ENCODE peak calls at places on chromosomes 13 and 19, in nine cellular contexts. One of them, this sample, is unnamed.
A peak's percentile ranks its signal among the peaks of the same experiment; 100 is the strongest.

GRCh38 chr19:5025027-5025426 is 56.1 kb downstream of the KDM4B start:
- DNase-seq in C1 segment of cervical spinal cord: no peak
- DNase-seq in activated CD4-positive, alpha-beta T cell treated with anti-CD3 and anti-CD28 coated beads, Interleukin-2, amount 50 U/mL, for 24 hours: no peak
- DNase-seq in AG09309: no peak
- DNase-seq in activated CD8-positive, alpha-beta memory T cell treated with anti-CD3 and anti-CD28 coated beads for 4 hours: no peak
- DNase-seq in psoas muscle: no peak
- DNase-seq in iris pigment epithelial cell: no peak
- DNase-seq in astrocyte: no peak
- DNase-seq in Caki2: no peak
- DNase-seq in this sample: no peak

GRCh38 chr13:27000686-27001085 is 170.9 kb downstream of the USP12 start:
- DNase-seq in C1 segment of cervical spinal cord: no peak
- DNase-seq in activated CD4-positive, alpha-beta T cell treated with anti-CD3 and anti-CD28 coated beads, Interleukin-2, amount 50 U/mL, for 24 hours: no peak
- DNase-seq in AG09309: no peak
- DNase-seq in activated CD8-positive, alpha-beta memory T cell treated with anti-CD3 and anti-CD28 coated beads for 4 hours: no peak
- DNase-seq in psoas muscle: no peak
- DNase-seq in iris pigment epithelial cell: no peak
- DNase-seq in astrocyte: no peak
- DNase-seq in Caki2: no peak
- DNase-seq in this sample: no peak

GRCh38 chr19:18417250-18418033 is 1.8 kb upstream of the SSBP4 start:
- DNase-seq in C1 segment of cervical spinal cord: peak; percentile 50
- DNase-seq in activated CD4-positive, alpha-beta T cell treated with anti-CD3 and anti-CD28 coated beads, Interleukin-2, amount 50 U/mL, for 24 hours: no peak
- DNase-seq in AG09309: no peak
- DNase-seq in activated CD8-positive, alpha-beta memory T cell treated with anti-CD3 and anti-CD28 coated beads for 4 hours: no peak
- DNase-seq in psoas muscle: peak; percentile 84
- DNase-seq in iris pigment epithelial cell: peak; percentile 81
- DNase-seq in astrocyte: peak; percentile 60
- DNase-seq in Caki2: peak; percentile 92
- DNase-seq in this sample: no peak

GRCh38 chr13:100636004-100636403 is 38.6 kb downstream of the TMTC4 start:
- DNase-seq in C1 segment of cervical spinal cord: no peak
- DNase-seq in activated CD4-positive, alpha-beta T cell treated with anti-CD3 and anti-CD28 coated beads, Interleukin-2, amount 50 U/mL, for 24 hours: no peak
- DNase-seq in AG09309: no peak
- DNase-seq in activated CD8-positive, alpha-beta memory T cell treated with anti-CD3 and anti-CD28 coated beads for 4 hours: no peak
- DNase-seq in psoas muscle: no peak
- DNase-seq in iris pigment epithelial cell: no peak
- DNase-seq in astrocyte: no peak
- DNase-seq in Caki2: no peak
- DNase-seq in this sample: no peak

GRCh38 chr19:55384576-55385235 is 614 bp upstream of the TMEM238 start:
- DNase-seq in C1 segment of cervical spinal cord: peak; percentile 57
- DNase-seq in activated CD4-positive, alpha-beta T cell treated with anti-CD3 and anti-CD28 coated beads, Interleukin-2, amount 50 U/mL, for 24 hours: peak; percentile 30
- DNase-seq in AG09309: no peak
- DNase-seq in activated CD8-positive, alpha-beta memory T cell treated with anti-CD3 and anti-CD28 coated beads for 4 hours: no peak
- DNase-seq in psoas muscle: peak; percentile 38
- DNase-seq in iris pigment epithelial cell: no peak
- DNase-seq in astrocyte: no peak
- DNase-seq in Caki2: peak; percentile 45
- DNase-seq in this sample: no peak

GRCh38 chr19:47755762-47756626 is 10.6 kb downstream of the NOP53 start:
- DNase-seq in C1 segment of cervical spinal cord: no peak
- DNase-seq in activated CD4-positive, alpha-beta T cell treated with anti-CD3 and anti-CD28 coated beads, Interleukin-2, amount 50 U/mL, for 24 hours: no peak
- DNase-seq in AG09309: no peak
- DNase-seq in activated CD8-positive, alpha-beta memory T cell treated with anti-CD3 and anti-CD28 coated beads for 4 hours: no peak
- DNase-seq in psoas muscle: no peak
- DNase-seq in iris pigment epithelial cell: no peak
- DNase-seq in astrocyte: no peak
- DNase-seq in Caki2: no peak
- DNase-seq in this sample: no peak

GRCh38 chr19:14318873-14319272 is 62.4 kb upstream of the ADGRE5 start:
- DNase-seq in C1 segment of cervical spinal cord: no peak
- DNase-seq in activated CD4-positive, alpha-beta T cell treated with anti-CD3 and anti-CD28 coated beads, Interleukin-2, amount 50 U/mL, for 24 hours: no peak
- DNase-seq in AG09309: no peak
- DNase-seq in activated CD8-positive, alpha-beta memory T cell treated with anti-CD3 and anti-CD28 coated beads for 4 hours: no peak
- DNase-seq in psoas muscle: no peak
- DNase-seq in iris pigment epithelial cell: no peak
- DNase-seq in astrocyte: no peak
- DNase-seq in Caki2: no peak
- DNase-seq in this sample: no peak

GRCh38 chr13:70994204-70994603 is 872.8 kb downstream of the DACH1 start:
- DNase-seq in C1 segment of cervical spinal cord: no peak
- DNase-seq in activated CD4-positive, alpha-beta T cell treated with anti-CD3 and anti-CD28 coated beads, Interleukin-2, amount 50 U/mL, for 24 hours: no peak
- DNase-seq in AG09309: no peak
- DNase-seq in activated CD8-positive, alpha-beta memory T cell treated with anti-CD3 and anti-CD28 coated beads for 4 hours: no peak
- DNase-seq in psoas muscle: no peak
- DNase-seq in iris pigment epithelial cell: no peak
- DNase-seq in astrocyte: no peak
- DNase-seq in Caki2: no peak
- DNase-seq in this sample: no peak

GRCh38 chr13:33445476-33445875 is 159.9 kb upstream of the STARD13 start:
- DNase-seq in C1 segment of cervical spinal cord: no peak
- DNase-seq in activated CD4-positive, alpha-beta T cell treated with anti-CD3 and anti-CD28 coated beads, Interleukin-2, amount 50 U/mL, for 24 hours: no peak
- DNase-seq in AG09309: no peak
- DNase-seq in activated CD8-positive, alpha-beta memory T cell treated with anti-CD3 and anti-CD28 coated beads for 4 hours: no peak
- DNase-seq in psoas muscle: no peak
- DNase-seq in iris pigment epithelial cell: no peak
- DNase-seq in astrocyte: no peak
- DNase-seq in Caki2: no peak
- DNase-seq in this sample: no peak

GRCh38 chr13:20141238-20142018 is 19.4 kb downstream of the GJA3 start:
- DNase-seq in C1 segment of cervical spinal cord: no peak
- DNase-seq in activated CD4-positive, alpha-beta T cell treated with anti-CD3 and anti-CD28 coated beads, Interleukin-2, amount 50 U/mL, for 24 hours: no peak
- DNase-seq in AG09309: no peak
- DNase-seq in activated CD8-positive, alpha-beta memory T cell treated with anti-CD3 and anti-CD28 coated beads for 4 hours: no peak
- DNase-seq in psoas muscle: no peak
- DNase-seq in iris pigment epithelial cell: no peak
- DNase-seq in astrocyte: no peak
- DNase-seq in Caki2: no peak
- DNase-seq in this sample: no peak

GRCh38 chr19:51916167-51916566 is 11.1 kb upstream of the ZNF613 start:
- DNase-seq in C1 segment of cervical spinal cord: no peak
- DNase-seq in activated CD4-positive, alpha-beta T cell treated with anti-CD3 and anti-CD28 coated beads, Interleukin-2, amount 50 U/mL, for 24 hours: no peak
- DNase-seq in AG09309: no peak
- DNase-seq in activated CD8-positive, alpha-beta memory T cell treated with anti-CD3 and anti-CD28 coated beads for 4 hours: no peak
- DNase-seq in psoas muscle: no peak
- DNase-seq in iris pigment epithelial cell: no peak
- DNase-seq in astrocyte: no peak
- DNase-seq in Caki2: no peak
- DNase-seq in this sample: no peak

GRCh38 chr13:38223093-38223492 is 126.6 kb upstream of the UFM1 start:
- DNase-seq in C1 segment of cervical spinal cord: no peak
- DNase-seq in activated CD4-positive, alpha-beta T cell treated with anti-CD3 and anti-CD28 coated beads, Interleukin-2, amount 50 U/mL, for 24 hours: no peak
- DNase-seq in AG09309: peak; percentile 24
- DNase-seq in activated CD8-positive, alpha-beta memory T cell treated with anti-CD3 and anti-CD28 coated beads for 4 hours: no peak
- DNase-seq in psoas muscle: no peak
- DNase-seq in iris pigment epithelial cell: peak; percentile 38
- DNase-seq in astrocyte: peak; percentile 26
- DNase-seq in Caki2: no peak
- DNase-seq in this sample: no peak

GRCh38 chr13:27712421-27712820 is 79.9 kb upstream of the GSX1 start:
- DNase-seq in C1 segment of cervical spinal cord: no peak
- DNase-seq in activated CD4-positive, alpha-beta T cell treated with anti-CD3 and anti-CD28 coated beads, Interleukin-2, amount 50 U/mL, for 24 hours: no peak
- DNase-seq in AG09309: no peak
- DNase-seq in activated CD8-positive, alpha-beta memory T cell treated with anti-CD3 and anti-CD28 coated beads for 4 hours: no peak
- DNase-seq in psoas muscle: no peak
- DNase-seq in iris pigment epithelial cell: no peak
- DNase-seq in astrocyte: no peak
- DNase-seq in Caki2: no peak
- DNase-seq in this sample: no peak

GRCh38 chr19:3387645-3388589 is 21.5 kb downstream of the NFIC start:
- DNase-seq in C1 segment of cervical spinal cord: peak; percentile 91
- DNase-seq in activated CD4-positive, alpha-beta T cell treated with anti-CD3 and anti-CD28 coated beads, Interleukin-2, amount 50 U/mL, for 24 hours: no peak
- DNase-seq in AG09309: no peak
- DNase-seq in activated CD8-positive, alpha-beta memory T cell treated with anti-CD3 and anti-CD28 coated beads for 4 hours: no peak
- DNase-seq in psoas muscle: peak; percentile 91
- DNase-seq in iris pigment epithelial cell: no peak
- DNase-seq in astrocyte: no peak
- DNase-seq in Caki2: peak; percentile 83
- DNase-seq in this sample: peak; percentile 91

This sample was measured in amygdala.